ENCODE peak calls at places on chromosomes 5 and 9, in ten cellular contexts. W, R, I, S, T, F, E, K, C and H are unnamed samples. For H3K4me1, the result is how much of the 10 kb centered on the place peaks cover.

GRCh38 chr9:107805198-107805597 is 315.6 kb upstream of the KLF4 start:
- DNase-seq in W (no peak), R (no peak), I (no peak), S (no peak), T (no peak), F (no peak), E (peak), K (no peak), C (no peak), H (no peak)

GRCh38 chr5:154712518-154713437 is 42.4 kb upstream of the LARP1 start:
- DNase-seq in W (peak), R (no peak), I (no peak), S (no peak), T (peak), F (peak), E (no peak), K (no peak), C (no peak), H (no peak)

GRCh38 chr9:109776391-109776790 is 3.6 kb upstream of the PALM2AKAP2 start:
- DNase-seq in W (no peak), R (no peak), I (no peak), S (no peak), T (no peak), F (no peak), E (no peak), K (no peak), C (no peak), H (no peak)

GRCh38 chr5:176151286-176151685 is 86.9 kb upstream of the SIMC1 start:
- DNase-seq in W (no peak), R (no peak), I (no peak), S (no peak), T (no peak), F (no peak), E (no peak), K (peak), C (no peak), H (no peak)

GRCh38 chr5:89253931-89254330 is 370.9 kb upstream of the MEF2C start:
- DNase-seq in W (no peak), R (no peak), I (no peak), S (no peak), T (no peak), F (no peak), E (no peak), K (peak), C (no peak), H (no peak)

GRCh38 chr9:13970018-13970417 is 343.9 kb downstream of the NFIB start:
- DNase-seq in W (no peak), R (no peak), I (no peak), S (no peak), T (no peak), F (no peak), E (peak), K (no peak), C (no peak), H (no peak)

GRCh38 chr5:3386676-3387075 is 209.0 kb upstream of the IRX1 start:
- DNase-seq in W (no peak), R (no peak), I (no peak), S (no peak), T (no peak), F (no peak), E (no peak), K (no peak), C (no peak), H (no peak)

GRCh38 chr9:138101444-138102234 is 224.1 kb downstream of the CACNA1B start:
- DNase-seq in W (peak), R (no peak), I (no peak), S (no peak), T (no peak), F (peak), E (no peak), K (no peak), C (no peak), H (no peak)

GRCh38 chr5:35233121-35233520 is 2.8 kb upstream of the PRLR start:
- DNase-seq in W (no peak), R (no peak), I (no peak), S (no peak), T (no peak), F (no peak), E (no peak), K (no peak), C (no peak), H (no peak)

GRCh38 chr5:150346592-150346991 is 10.9 kb upstream of the TCOF1 start:
- DNase-seq in W (no peak), R (no peak), I (no peak), S (no peak), T (no peak), F (no peak), E (no peak), K (no peak), C (no peak), H (no peak)

GRCh38 chr5:76544268-76544926 is 78.8 kb downstream of the F2RL2 start:
- DNase-seq in W (peak), R (peak), I (peak), S (peak), T (peak), F (peak), E (peak), K (peak), C (no peak), H (peak)

GRCh38 chr5:1420211-1421195 is 24.7 kb downstream of the SLC6A3 start:
- DNase-seq in W (no peak), R (no peak), I (no peak), S (no peak), T (no peak), F (no peak), E (peak), K (peak), C (no peak), H (no peak)

GRCh38 chr5:67030289-67031069 is 166.1 kb downstream of the CD180 start:
- DNase-seq in W (no peak), R (no peak), I (no peak), S (no peak), T (no peak), F (no peak), E (peak), K (peak), C (no peak), H (no peak)

GRCh38 chr5:43193952-43194321 is 1.9 kb downstream of the NIM1K start:
- DNase-seq in W (no peak), R (no peak), I (no peak), S (no peak), T (peak), F (no peak), E (no peak), K (peak), C (no peak), H (no peak)

GRCh38 chr5:124824637-124825158 is 78.3 kb upstream of the ZNF608 start:
- DNase-seq in W (no peak), R (no peak), I (no peak), S (no peak), T (no peak), F (no peak), E (peak), K (peak), C (peak), H (no peak)

GRCh38 chr9:13603916-13604315 is 324.4 kb upstream of the MPDZ start:
- DNase-seq in W (no peak), R (no peak), I (no peak), S (no peak), T (no peak), F (no peak), E (peak), K (no peak), C (no peak), H (no peak)

GRCh38 chr5:591746-592145 is 20.4 kb upstream of the CEP72 start:
- DNase-seq in W (no peak), R (no peak), I (peak), S (no peak), T (no peak), F (no peak), E (no peak), K (no peak), C (no peak), H (no peak)

GRCh38 chr9:134345737-134346136 is 19.5 kb downstream of the RXRA start:
- DNase-seq in W (no peak), R (no peak), I (no peak), S (no peak), T (no peak), F (no peak), E (no peak), K (no peak), C (no peak), H (no peak)

GRCh38 chr9:107539427-107540154 is 50.0 kb upstream of the KLF4 start:
- DNase-seq in W (peak), R (no peak), I (no peak), S (no peak), T (peak), F (no peak), E (no peak), K (peak), C (no peak), H (no peak)

GRCh38 chr5:104513194-104513602 is 950.6 kb upstream of the NUDT12 start:
- DNase-seq in W (no peak), R (no peak), I (no peak), S (no peak), T (no peak), F (no peak), E (peak), K (peak), C (peak), H (no peak)

GRCh38 chr9:111096051-111096450 is 57.8 kb upstream of the LPAR1 start:
- DNase-seq in W (no peak), R (no peak), I (no peak), S (no peak), T (peak), F (no peak), E (no peak), K (peak), C (no peak), H (no peak)

GRCh38 chr5:74314906-74315305 is 325.6 kb downstream of the ENC1 start:
- DNase-seq in W (no peak), R (no peak), I (no peak), S (no peak), T (no peak), F (no peak), E (no peak), K (no peak), C (no peak), H (no peak)

GRCh38 chr9:114867327-114867726 is 61.5 kb upstream of the TNFSF15 start:
- DNase-seq in W (no peak), R (no peak), I (no peak), S (no peak), T (no peak), F (no peak), E (no peak), K (no peak), C (no peak), H (no peak)

GRCh38 chr9:74960548-74960947 is 7.8 kb upstream of the C9orf40 start:
- DNase-seq in W (no peak), R (no peak), I (no peak), S (no peak), T (no peak), F (no peak), E (peak), K (peak), C (peak), H (no peak)

GRCh38 chr5:32405502-32405901 is 39.0 kb downstream of the ZFR start:
- DNase-seq in W (no peak), R (no peak), I (no peak), S (no peak), T (no peak), F (no peak), E (no peak), K (no peak), C (no peak), H (no peak)

GRCh38 chr5:6391151-6391550 is 12.8 kb upstream of the MED10 start:
- DNase-seq in W (no peak), R (no peak), I (no peak), S (no peak), T (no peak), F (no peak), E (no peak), K (no peak), C (no peak), H (no peak)

GRCh38 chr9:96025995-96026572 is 150.6 kb downstream of the ERCC6L2 start:
- DNase-seq in W (peak), R (no peak), I (no peak), S (no peak), T (peak), F (no peak), E (no peak), K (no peak), C (no peak), H (no peak)

GRCh38 chr5:79759436-79759835 is 69.8 kb downstream of the CMYA5 start:
- DNase-seq in W (no peak), R (no peak), I (no peak), S (no peak), T (no peak), F (no peak), E (peak), K (peak), C (peak), H (no peak)

GRCh38 chr5:133994297-133994989 is 10.3 kb downstream of the VDAC1 start:
- DNase-seq in W (no peak), R (no peak), I (no peak), S (no peak), T (no peak), F (no peak), E (no peak), K (no peak), C (no peak), H (no peak)

GRCh38 chr5:133993563-133993962 is 11.2 kb downstream of the VDAC1 start:
- DNase-seq in W (no peak), R (no peak), I (no peak), S (no peak), T (no peak), F (no peak), E (no peak), K (no peak), C (no peak), H (no peak)

GRCh38 chr5:133991171-133991910 is 13.4 kb downstream of the VDAC1 start:
- DNase-seq in W (no peak), R (no peak), I (no peak), S (no peak), T (no peak), F (no peak), E (no peak), K (no peak), C (no peak), H (no peak)

GRCh38 chr5:133993152-133993548 is 11.6 kb downstream of the VDAC1 start:
- DNase-seq in W (no peak), R (no peak), I (no peak), S (no peak), T (no peak), F (no peak), E (peak), K (peak), C (no peak), H (no peak)

DNA sequence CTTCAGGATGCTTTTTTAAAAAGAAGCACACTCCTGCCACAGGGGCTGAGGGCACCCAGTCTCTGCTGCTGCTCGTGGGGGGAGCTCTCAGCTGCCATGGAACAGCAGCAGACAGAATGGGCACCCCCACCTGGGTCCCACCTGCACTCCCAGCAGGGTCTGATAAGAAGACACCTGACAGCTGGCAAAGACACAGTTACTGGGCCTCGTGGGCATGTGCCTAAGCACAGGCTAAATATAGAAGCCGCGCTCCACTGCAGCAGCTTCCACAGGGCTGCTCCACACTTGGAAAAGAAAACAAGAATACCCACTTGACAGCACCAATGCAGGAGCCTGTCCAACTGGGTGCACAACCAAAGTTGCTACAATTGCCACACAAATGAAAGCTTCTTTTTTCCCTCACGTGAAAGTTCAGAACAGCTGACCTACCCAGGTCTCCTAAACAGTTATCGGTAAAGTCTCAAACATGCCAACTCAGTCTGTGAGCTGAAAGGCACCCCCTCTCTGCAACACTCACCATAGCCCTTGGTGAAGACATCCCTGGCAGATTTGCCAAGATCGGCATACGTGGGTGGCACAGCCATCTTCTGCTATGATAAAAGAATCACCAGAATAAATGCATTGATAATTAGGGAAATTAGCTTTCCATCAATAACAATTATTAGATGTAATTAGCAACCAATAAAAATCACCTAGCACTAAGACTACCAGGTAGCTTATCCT is 12.2 kb downstream of the VDAC1 start:
- DNase-seq in W (no peak), R (peak), I (no peak), S (no peak), T (no peak), F (no peak), E (no peak), K (no peak), C (no peak), H (no peak)
- H3K4me1 ChIP-seq in W (under half), R (half or more), I (under half), S (under half), T (under half), F (under half), E (under half), K (under half), C (under half), H (under half)

GRCh38 chr5:132387649-132388117 is 18.2 kb downstream of the SLC22A5 start:
- DNase-seq in W (no peak), R (no peak), I (no peak), S (no peak), T (no peak), F (peak), E (peak), K (peak), C (peak), H (no peak)
- H3K4me1 ChIP-seq in W (under half), R (under half), I (under half), S (under half), T (under half), F (under half), E (under half), K (under half), C (under half), H (under half)

GRCh38 chr5:17228833-17229291 is 11.4 kb downstream of the BASP1 start:
- DNase-seq in W (no peak), R (no peak), I (no peak), S (no peak), T (no peak), F (no peak), E (peak), K (peak), C (peak), H (no peak)
- H3K4me1 ChIP-seq in W (under half), R (under half), I (under half), S (under half), T (under half), F (under half), E (under half), K (under half), C (under half), H (under half)

GRCh38 chr9:4667681-4668080 is 1.4 kb upstream of the SPATA6L start:
- DNase-seq in W (no peak), R (peak), I (no peak), S (peak), T (no peak), F (no peak), E (no peak), K (no peak), C (no peak), H (peak)

GRCh38 chr9:4668604-4669003 is 2.3 kb upstream of the SPATA6L start:
- DNase-seq in W (no peak), R (no peak), I (no peak), S (no peak), T (no peak), F (no peak), E (no peak), K (no peak), C (no peak), H (no peak)

GRCh38 chr9:4665357-4665756 is 923 bp downstream of the SPATA6L start:
- DNase-seq in W (no peak), R (no peak), I (no peak), S (no peak), T (no peak), F (no peak), E (peak), K (peak), C (no peak), H (no peak)

GRCh38 chr9:4663956-4664355 is 1.9 kb downstream of the PLPP6 start:
- DNase-seq in W (no peak), R (no peak), I (no peak), S (no peak), T (no peak), F (no peak), E (no peak), K (no peak), C (no peak), H (no peak)

GRCh38 chr9:4666042-4666699 is at the start of gene SPATA6L:
- DNase-seq in W (peak), R (no peak), I (no peak), S (peak), T (peak), F (peak), E (peak), K (peak), C (no peak), H (peak)
- H3K4me1 ChIP-seq in W (under half), R (under half), I (under half), S (half or more), T (under half), F (under half), E (under half), K (under half), C (under half), H (half or more)

DNA sequence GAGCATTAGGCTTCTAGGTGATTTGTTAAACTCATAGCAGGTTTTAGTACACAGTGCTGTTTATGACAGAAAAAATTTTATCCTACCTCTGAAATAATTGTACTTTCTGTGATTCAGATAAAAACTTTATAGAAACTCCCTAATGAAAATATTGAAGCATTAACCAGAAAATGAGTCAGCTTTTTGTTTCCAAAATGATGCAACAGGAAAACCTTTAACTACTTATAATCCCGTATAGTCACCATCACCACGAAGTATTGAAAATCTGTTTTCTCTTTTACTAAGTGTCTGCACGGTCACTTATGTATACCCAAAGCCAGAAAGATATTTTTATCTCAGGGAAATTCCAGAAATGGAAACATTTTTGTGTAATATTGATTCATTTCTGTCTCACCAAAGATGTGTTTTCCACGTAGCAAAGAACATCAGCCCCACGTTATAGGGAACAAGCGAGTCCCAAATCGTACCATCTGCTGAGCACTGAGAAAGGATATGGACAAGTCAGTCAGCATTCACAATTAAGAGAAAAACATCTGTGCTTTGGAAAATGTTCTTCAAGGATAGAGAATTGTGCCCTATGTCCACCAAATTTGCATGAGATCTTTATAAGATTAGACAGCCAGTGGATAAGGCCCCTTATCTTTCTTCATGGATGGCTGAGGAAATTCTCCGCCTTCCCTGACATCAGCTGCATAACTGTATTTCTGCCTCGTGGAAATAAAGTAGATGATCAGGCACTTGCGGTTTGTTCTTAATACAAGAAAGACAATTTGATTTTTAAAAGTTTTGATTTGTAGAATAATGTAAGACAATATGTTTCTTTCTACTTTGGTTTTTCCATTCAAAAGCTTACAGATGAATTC is 41.9 kb downstream of the TNFAIP8 start:
- DNase-seq in W (no peak), R (no peak), I (no peak), S (no peak), T (no peak), F (no peak), E (peak), K (peak), C (peak), H (no peak)
- H3K4me1 ChIP-seq in W (under half), R (half or more), I (under half), S (under half), T (under half), F (under half), E (under half), K (under half), C (under half), H (under half)

GRCh38 chr9:5832543-5833529 is at the start of gene ERMP1:
- DNase-seq in W (peak), R (peak), I (peak), S (peak), T (peak), F (peak), E (peak), K (peak), C (peak), H (peak)

GRCh38 chr9:5834214-5834613 is 1.3 kb upstream of the ERMP1 start:
- DNase-seq in W (no peak), R (peak), I (no peak), S (no peak), T (no peak), F (no peak), E (no peak), K (no peak), C (no peak), H (no peak)

GRCh38 chr9:5835808-5836207 is 2.9 kb upstream of the ERMP1 start:
- DNase-seq in W (no peak), R (no peak), I (no peak), S (no peak), T (no peak), F (no peak), E (no peak), K (no peak), C (no peak), H (no peak)

GRCh38 chr9:5832093-5832542 is 799 bp downstream of the ERMP1 start:
- DNase-seq in W (no peak), R (peak), I (peak), S (peak), T (no peak), F (peak), E (peak), K (peak), C (no peak), H (no peak)
- H3K4me1 ChIP-seq in W (under half), R (under half), I (under half), S (under half), T (under half), F (under half), E (under half), K (under half), C (under half), H (under half)